ENCODE peak calls at places on chromosome 19, in six cellular contexts. H is CD4-positive, CD25-positive, alpha-beta regulatory T cell; V is activated T-cell treated with anti-CD3 and anti-CD28 coated beads, Interleukin-2, amount 50 U/mL, for 72 hours; P is HCT116; F is stimulated activated CD8-positive, alpha-beta memory T cell treated with anti-CD3 and anti-CD28 coated beads, Interleukin-15, amount 100 ng/mL, for 24 hours; S is NB4. A is an unnamed sample.

GRCh38 chr19:41302624-41303351 is 7.2 kb upstream of the CCDC97 start:
- DNase-seq in V (peak; percentile 82), S (no peak), P (no peak), F (peak; percentile 45), H (no peak), A (no peak)

GRCh38 chr19:1045247-1045603 is 5.3 kb downstream of the ABCA7 start:
- DNase-seq in S (peak; percentile 50), F (no peak), V (peak; percentile 82), P (peak; percentile 95), H (peak; percentile 68), A (no peak)

GRCh38 chr19:5070922-5071321 is 102.0 kb downstream of the KDM4B start:
- DNase-seq in H (no peak), F (no peak), S (peak; percentile 51), P (no peak), V (no peak), A (no peak)

GRCh38 chr19:6767357-6768235 is at the start of gene SH2D3A:
- DNase-seq in F (peak; percentile 63), P (peak; percentile 96), S (peak; percentile 86), H (peak; percentile 92), V (peak; percentile 95), A (peak; percentile 28)

GRCh38 chr19:51687791-51688664 is 5.1 kb upstream of the SPACA6 start:
- DNase-seq in V (no peak), P (no peak), S (no peak), H (no peak), F (no peak), A (peak; percentile 48)

GRCh38 chr19:19105365-19106060 is 32.8 kb downstream of the TMEM161A start:
- DNase-seq in H (no peak), F (no peak), V (peak; percentile 4), P (peak; percentile 53), S (peak; percentile 71), A (peak; percentile 42)

GRCh38 chr19:56476671-56477428 is at the start of gene ZNF667:
- DNase-seq in P (no peak), H (peak; percentile 5), F (no peak), S (no peak), V (peak; percentile 37), A (peak; percentile 90)

GRCh38 chr19:38441660-38442348 is 8.3 kb downstream of the RYR1 start:
- DNase-seq in F (no peak), S (peak; percentile 46), H (no peak), P (no peak), V (peak; percentile 27), A (no peak)

GRCh38 chr19:22144394-22144793 is 52.4 kb downstream of the ZNF676 start:
- DNase-seq in F (no peak), V (no peak), H (no peak), S (peak; percentile 60), P (peak; percentile 3), A (no peak)

GRCh38 chr19:33702606-33703437 is 81.1 kb downstream of the CHST8 start:
- DNase-seq in S (no peak), V (no peak), F (no peak), P (no peak), H (no peak), A (no peak)

GRCh38 chr19:57210381-57210780 is 19.1 kb downstream of the ZNF264 start:
- DNase-seq in F (no peak), H (no peak), P (no peak), S (no peak), V (no peak), A (no peak)

GRCh38 chr19:53880716-53881481 is 1.1 kb upstream of the PRKCG start:
- DNase-seq in F (no peak), S (no peak), V (no peak), H (no peak), P (no peak), A (no peak)

GRCh38 chr19:18223860-18224524 is 2.2 kb downstream of the PDE4C start:
- DNase-seq in S (no peak), V (peak; percentile 49), H (no peak), F (no peak), P (peak; percentile 49), A (no peak)

GRCh38 chr19:47004012-47004465 is 15.6 kb upstream of the NPAS1 start:
- DNase-seq in V (no peak), S (no peak), P (no peak), F (no peak), H (no peak), A (no peak)

GRCh38 chr19:58401825-58402433 is 6.5 kb downstream of the RNF225 start:
- DNase-seq in V (no peak), H (no peak), F (no peak), S (no peak), P (no peak), A (no peak)

GRCh38 chr19:40365613-40366401 is 17.3 kb downstream of the PLD3 start:
- DNase-seq in S (peak; percentile 20), F (peak; percentile 35), H (no peak), P (no peak), V (peak; percentile 39), A (peak; percentile 60)

GRCh38 chr19:19327672-19328071 is 7.0 kb downstream of the MAU2 start:
- DNase-seq in V (no peak), S (no peak), P (no peak), H (no peak), F (no peak), A (no peak)

GRCh38 chr19:1481224-1481892 is 2.3 kb upstream of the C19orf25 start:
- DNase-seq in S (no peak), P (no peak), H (no peak), F (no peak), V (no peak), A (no peak)

GRCh38 chr19:18339703-18340102 is 695 bp upstream of the PGPEP1 start:
- DNase-seq in H (no peak), S (peak; percentile 55), V (no peak), F (no peak), P (no peak), A (no peak)

GRCh38 chr19:44890366-44891015 is 563 bp upstream of the TOMM40 start:
- DNase-seq in S (peak; percentile 99), P (peak; percentile 100), H (no peak), V (peak; percentile 100), F (no peak), A (peak; percentile 99)

GRCh38 chr19:39430675-39431593 is 4.8 kb downstream of the RPS16 start:
- DNase-seq in V (peak; percentile 87), F (no peak), P (peak; percentile 97), H (peak; percentile 72), S (peak; percentile 85), A (peak; percentile 99)

GRCh38 chr19:36674201-36674600 is 7.6 kb upstream of the ZNF461 start:
- DNase-seq in H (no peak), S (no peak), F (no peak), V (no peak), P (no peak), A (no peak)

GRCh38 chr19:45455707-45456499 is 11.9 kb upstream of the FOSB start:
- DNase-seq in V (peak; percentile 83), P (peak; percentile 95), S (peak; percentile 92), H (peak; percentile 48), F (no peak), A (peak; percentile 99)

GRCh38 chr19:12783849-12784393 is 7.4 kb upstream of the JUNB start:
- DNase-seq in S (peak; percentile 23), P (no peak), F (no peak), H (no peak), V (peak; percentile 54), A (no peak)

GRCh38 chr19:51784922-51785690 is 9.9 kb upstream of the FPR3 start:
- DNase-seq in S (peak; percentile 94), F (no peak), P (no peak), V (peak; percentile 81), H (no peak), A (peak; percentile 32)

GRCh38 chr19:16382775-16383543 is 58.3 kb downstream of the KLF2 start:
- DNase-seq in H (peak; percentile 67), F (peak; percentile 47), S (peak; percentile 81), V (peak; percentile 63), P (peak; percentile 56), A (peak; percentile 76)

GRCh38 chr19:54096642-54097106 is 3.9 kb downstream of the OSCAR start:
- DNase-seq in H (no peak), P (peak; percentile 19), S (no peak), F (no peak), V (no peak), A (no peak)

GRCh38 chr19:42255766-42256750 is 1.1 kb upstream of the ERF start:
- DNase-seq in H (no peak), P (no peak), V (no peak), F (no peak), S (peak; percentile 30), A (no peak)

GRCh38 chr19:5150902-5151741 is 182.2 kb downstream of the KDM4B start:
- DNase-seq in S (no peak), V (no peak), H (no peak), F (no peak), P (no peak), A (no peak)

GRCh38 chr19:46714523-46715106 is 2.3 kb downstream of the PRKD2 start:
- DNase-seq in S (no peak), F (no peak), H (no peak), P (no peak), V (peak; percentile 76), A (no peak)

GRCh38 chr19:35868172-35868822 is at the start of gene APLP1:
- DNase-seq in H (peak; percentile 44), F (peak; percentile 44), V (peak; percentile 81), S (peak; percentile 48), P (no peak), A (peak; percentile 16)

GRCh38 chr19:48468806-48469055 is 438 bp upstream of the CYTH2 start:
- DNase-seq in P (no peak), S (no peak), H (no peak), F (no peak), V (no peak), A (no peak)

GRCh38 chr19:7852851-7853759 is 21.1 kb downstream of the PRR36 start:
- DNase-seq in S (peak; percentile 80), P (peak; percentile 85), F (peak; percentile 52), H (peak; percentile 50), V (peak; percentile 78), A (no peak)

GRCh38 chr19:10701955-10702307 is 692 bp downstream of the QTRT1 start:
- DNase-seq in S (peak; percentile 92), F (no peak), P (no peak), V (peak; percentile 35), H (no peak), A (no peak)

GRCh38 chr19:17504456-17504855 is 7.0 kb upstream of the PGLS start:
- DNase-seq in S (no peak), F (no peak), H (no peak), V (no peak), P (no peak), A (no peak)

GRCh38 chr19:41739361-41739760 is 16.0 kb upstream of the CEACAM6 start:
- DNase-seq in S (no peak), H (no peak), P (no peak), F (no peak), V (no peak), A (no peak)

GRCh38 chr19:16457195-16457953 is 14.4 kb downstream of the EPS15L1 start:
- DNase-seq in V (no peak), P (no peak), S (peak; percentile 37), H (no peak), F (no peak), A (no peak)

GRCh38 chr19:963401-964022 is 20.6 kb upstream of the WDR18 start:
- DNase-seq in S (no peak), P (no peak), H (no peak), V (no peak), F (no peak), A (no peak)

GRCh38 chr19:18274776-18275356 is 614 bp upstream of the IQCN start:
- DNase-seq in H (no peak), F (no peak), S (peak; percentile 92), V (peak; percentile 37), P (no peak), A (peak; percentile 76)

A was measured in brain microvascular endothelial cell.